ENCODE peak calls at places on chromosomes 12 and 14, in ten cellular contexts. Z is NCI-H510A treated with DMSO at 0.1 percent for 48 hours; J is HT-29; I is stimulated activated CD8-positive, alpha-beta memory T cell treated with anti-CD3 and anti-CD28 coated beads, Interleukin-7, amount 100 ng/mL, for 24 hours; D is activated T-helper 9 cell treated with anti-CD3 and anti-CD28 coated beads, Interleukin-2, amount 50 U/mL, for 16 hours; U is AG09319; B is NCI-H1105 treated with DMSO at 0.1 percent for 48 hours; Q is NCI-H524; K is activated CD4-positive, CD25-positive, alpha-beta regulatory T cell; C is smooth muscle cell of the brain vasculature. N is an unnamed sample.

GRCh38 chr14:53368714-53369191 is 215.6 kb upstream of the DDHD1 start:
- DNase-seq in Z (no peak), J (no peak), I (no peak), D (no peak), U (peak), B (no peak), Q (no peak), K (no peak), C (no peak), N (peak)

GRCh38 chr12:58530421-58531067 is 389.8 kb downstream of the LRIG3 start:
- DNase-seq in Z (no peak), J (no peak), I (no peak), D (no peak), U (peak), B (no peak), Q (no peak), K (no peak), C (no peak), N (no peak)

GRCh38 chr14:101791919-101792572 is 30.5 kb downstream of the PPP2R5C start:
- DNase-seq in Z (no peak), J (no peak), I (no peak), D (no peak), U (peak), B (no peak), Q (no peak), K (no peak), C (no peak), N (no peak)

GRCh38 chr14:36505892-36506731 is 13.9 kb downstream of the NKX2-1 start:
- DNase-seq in Z (peak), J (no peak), I (no peak), D (no peak), U (no peak), B (peak), Q (peak), K (no peak), C (no peak), N (peak)

GRCh38 chr12:112762753-112763152 is 28.8 kb upstream of the RPH3A start:
- DNase-seq in Z (no peak), J (no peak), I (no peak), D (no peak), U (no peak), B (no peak), Q (peak), K (no peak), C (no peak), N (peak)

GRCh38 chr12:117404203-117404853 is 42.9 kb upstream of the NOS1 start:
- DNase-seq in Z (no peak), J (no peak), I (no peak), D (no peak), U (no peak), B (no peak), Q (peak), K (no peak), C (no peak), N (no peak)

GRCh38 chr12:132566551-132567131 is 43.7 kb downstream of the LRCOL1 start:
- DNase-seq in Z (no peak), J (no peak), I (no peak), D (no peak), U (no peak), B (no peak), Q (no peak), K (no peak), C (no peak), N (no peak)

GRCh38 chr14:76274324-76274723 is 101.6 kb upstream of the ESRRB start:
- DNase-seq in Z (no peak), J (no peak), I (no peak), D (no peak), U (no peak), B (no peak), Q (no peak), K (no peak), C (no peak), N (no peak)

GRCh38 chr12:57208116-57208945 is 8.3 kb upstream of the NXPH4 start:
- DNase-seq in Z (no peak), J (no peak), I (no peak), D (no peak), U (no peak), B (no peak), Q (no peak), K (no peak), C (no peak), N (no peak)

GRCh38 chr12:65818454-65819382 is 5.6 kb upstream of the HMGA2 start:
- DNase-seq in Z (no peak), J (no peak), I (no peak), D (no peak), U (no peak), B (no peak), Q (no peak), K (no peak), C (no peak), N (no peak)

GRCh38 chr14:36915089-36915488 is 253.4 kb downstream of the PAX9 start:
- DNase-seq in Z (no peak), J (no peak), I (no peak), D (no peak), U (no peak), B (peak), Q (no peak), K (no peak), C (no peak), N (no peak)

GRCh38 chr12:15278816-15279658 is 43.3 kb upstream of the PTPRO start:
- DNase-seq in Z (peak), J (no peak), I (no peak), D (no peak), U (peak), B (peak), Q (no peak), K (no peak), C (no peak), N (peak)

GRCh38 chr12:53869500-53869899 is 69.1 kb upstream of the HOXC13 start:
- DNase-seq in Z (no peak), J (peak), I (no peak), D (no peak), U (no peak), B (peak), Q (no peak), K (no peak), C (no peak), N (no peak)

GRCh38 chr12:11651785-11652184 is 2.3 kb downstream of the ETV6 start:
- DNase-seq in Z (peak), J (peak), I (no peak), D (no peak), U (no peak), B (peak), Q (no peak), K (no peak), C (no peak), N (no peak)

GRCh38 chr12:109092484-109093021 is 719 bp downstream of the ALKBH2 start:
- DNase-seq in Z (no peak), J (no peak), I (no peak), D (no peak), U (no peak), B (no peak), Q (no peak), K (no peak), C (no peak), N (peak)

N was measured in DMS53.